ENCODE peak calls at places on chromosomes 6 and 20, in eight cellular contexts. G, Z, I, U, O, V, A and T are unnamed samples.

GRCh38 chr6:84897874-84898635 is 133.7 kb upstream of the TBX18 start:
- DNase-seq in G (peak; percentile 42), Z (no peak), I (peak; percentile 74), U (no peak), O (no peak), V (no peak), A (peak; percentile 61), T (peak; percentile 23)

GRCh38 chr6:33192105-33192646 is at the start of gene COL11A2:
- DNase-seq in G (no peak), Z (no peak), I (no peak), U (no peak), O (no peak), V (peak; percentile 49), A (no peak), T (no peak)

GRCh38 chr20:2751868-2752630 is 48.4 kb downstream of the CPXM1 start:
- DNase-seq in G (no peak), Z (no peak), I (no peak), U (no peak), O (no peak), V (no peak), A (no peak), T (no peak)

GRCh38 chr20:58546312-58546711 is 31.1 kb upstream of the APCDD1L start:
- DNase-seq in G (no peak), Z (peak; percentile 3), I (no peak), U (no peak), O (no peak), V (no peak), A (no peak), T (no peak)

GRCh38 chr20:43963872-43964791 is 49.5 kb downstream of the TOX2 start:
- DNase-seq in G (no peak), Z (peak; percentile 66), I (peak; percentile 72), U (peak; percentile 56), O (no peak), V (peak; percentile 56), A (no peak), T (no peak)

GRCh38 chr6:32845381-32845884 is 1.6 kb upstream of the PSMB8 start:
- DNase-seq in G (no peak), Z (no peak), I (no peak), U (peak; percentile 75), O (no peak), V (no peak), A (no peak), T (no peak)

GRCh38 chr20:38337561-38338140 is 8.6 kb upstream of the LBP start:
- DNase-seq in G (peak; percentile 61), Z (peak; percentile 84), I (no peak), U (peak; percentile 43), O (no peak), V (peak; percentile 75), A (peak; percentile 63), T (peak; percentile 14)

GRCh38 chr20:60921021-60921622 is 330.9 kb upstream of the CDH4 start:
- DNase-seq in G (no peak), Z (no peak), I (peak; percentile 4), U (no peak), O (no peak), V (no peak), A (no peak), T (no peak)

GRCh38 chr20:61014486-61014885 is 237.6 kb upstream of the CDH4 start:
- DNase-seq in G (no peak), Z (no peak), I (no peak), U (no peak), O (no peak), V (no peak), A (no peak), T (no peak)

GRCh38 chr20:60138263-60139127 is 180.3 kb downstream of the CDH26 start:
- DNase-seq in G (no peak), Z (peak; percentile 80), I (peak; percentile 26), U (no peak), O (peak; percentile 24), V (no peak), A (peak; percentile 55), T (no peak)

GRCh38 chr20:52279667-52280180 is 88.1 kb upstream of the ZFP64 start:
- DNase-seq in G (no peak), Z (no peak), I (no peak), U (no peak), O (no peak), V (no peak), A (no peak), T (no peak)

GRCh38 chr6:35703554-35703953 is 14.8 kb upstream of the FKBP5 start:
- DNase-seq in G (no peak), Z (no peak), I (no peak), U (peak; percentile 23), O (no peak), V (no peak), A (no peak), T (no peak)

GRCh38 chr6:17349437-17349836 is 44.0 kb upstream of the CAP2 start:
- DNase-seq in G (peak; percentile 44), Z (no peak), I (peak; percentile 18), U (no peak), O (no peak), V (no peak), A (peak; percentile 9), T (peak; percentile 55)

GRCh38 chr6:167907837-167908681 is 81.3 kb downstream of the AFDN start:
- DNase-seq in G (no peak), Z (peak; percentile 52), I (peak; percentile 28), U (no peak), O (no peak), V (no peak), A (peak; percentile 27), T (peak; percentile 32)

GRCh38 chr20:62937353-62938104 is 418 bp upstream of the GID8 start:
- DNase-seq in G (peak; percentile 87), Z (peak; percentile 97), I (peak; percentile 97), U (peak; percentile 98), O (peak; percentile 96), V (peak; percentile 97), A (peak; percentile 99), T (peak; percentile 94)

GRCh38 chr20:1657556-1658334 is at the start of gene SIRPG:
- DNase-seq in G (no peak), Z (no peak), I (no peak), U (no peak), O (no peak), V (no peak), A (no peak), T (no peak)

GRCh38 chr20:40637176-40637575 is 51.9 kb downstream of the MAFB start:
- DNase-seq in G (no peak), Z (no peak), I (no peak), U (no peak), O (no peak), V (no peak), A (no peak), T (no peak)

GRCh38 chr20:58194176-58194796 is 34.2 kb downstream of the ANKRD60 start:
- DNase-seq in G (no peak), Z (no peak), I (no peak), U (no peak), O (no peak), V (no peak), A (no peak), T (no peak)

GRCh38 chr6:167565884-167566491 is 241.1 kb downstream of the TTLL2 start:
- DNase-seq in G (no peak), Z (peak; percentile 93), I (no peak), U (no peak), O (peak; percentile 46), V (no peak), A (no peak), T (no peak)

GRCh38 chr20:49964964-49965780 is 17.6 kb upstream of the SNAI1 start:
- DNase-seq in G (peak; percentile 52), Z (peak; percentile 64), I (peak; percentile 34), U (peak; percentile 66), O (no peak), V (peak; percentile 68), A (peak; percentile 60), T (no peak)
- TF ChIP-seq CTCF in G (peak; percentile 76), Z (peak; percentile 34), I (peak; percentile 84), U (peak; percentile 71), O (no peak), V (peak; percentile 65), A (peak; percentile 62), T (peak; percentile 78)

DNA sequence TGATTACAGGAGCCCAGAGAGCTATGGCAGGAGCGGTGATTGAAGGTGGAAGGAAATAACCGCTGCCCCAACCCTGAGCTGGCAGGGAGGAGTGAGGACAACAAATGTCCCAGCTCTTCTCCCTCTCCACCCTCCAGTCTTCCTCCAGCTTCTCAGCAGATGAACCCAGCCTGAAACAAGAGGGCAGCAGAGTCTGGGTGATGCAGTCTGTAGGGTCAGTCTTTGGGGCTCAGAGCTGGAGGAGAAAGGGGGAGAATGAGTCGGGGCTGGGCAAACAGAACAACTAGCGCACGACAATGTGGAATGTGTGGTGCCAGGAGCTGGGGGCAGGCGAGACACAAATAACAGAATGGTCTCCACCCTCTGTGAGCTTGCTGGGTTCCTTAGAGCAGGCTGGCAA is 4.5 kb upstream of the GUCA1A start:
- DNase-seq in G (no peak), Z (no peak), I (no peak), U (no peak), O (no peak), V (no peak), A (no peak), T (no peak)
- TF ChIP-seq CTCF in G (no peak), Z (no peak), I (peak; percentile 6), U (no peak), O (no peak), V (no peak), A (no peak), T (no peak)

GRCh38 chr20:21501184-21501583 is 12.7 kb downstream of the NKX2-2 start:
- DNase-seq in G (no peak), Z (no peak), I (no peak), U (no peak), O (no peak), V (no peak), A (no peak), T (no peak)

GRCh38 chr20:21500599-21500998 is 13.3 kb downstream of the NKX2-2 start:
- DNase-seq in G (no peak), Z (no peak), I (no peak), U (no peak), O (no peak), V (no peak), A (no peak), T (no peak)

GRCh38 chr20:21499641-21500040 is 14.2 kb downstream of the NKX2-2 start:
- DNase-seq in G (no peak), Z (no peak), I (no peak), U (no peak), O (no peak), V (no peak), A (no peak), T (no peak)

GRCh38 chr20:21496452-21496851 is 17.4 kb downstream of the NKX2-2 start:
- DNase-seq in G (no peak), Z (no peak), I (no peak), U (no peak), O (no peak), V (no peak), A (peak; percentile 55), T (no peak)

DNA sequence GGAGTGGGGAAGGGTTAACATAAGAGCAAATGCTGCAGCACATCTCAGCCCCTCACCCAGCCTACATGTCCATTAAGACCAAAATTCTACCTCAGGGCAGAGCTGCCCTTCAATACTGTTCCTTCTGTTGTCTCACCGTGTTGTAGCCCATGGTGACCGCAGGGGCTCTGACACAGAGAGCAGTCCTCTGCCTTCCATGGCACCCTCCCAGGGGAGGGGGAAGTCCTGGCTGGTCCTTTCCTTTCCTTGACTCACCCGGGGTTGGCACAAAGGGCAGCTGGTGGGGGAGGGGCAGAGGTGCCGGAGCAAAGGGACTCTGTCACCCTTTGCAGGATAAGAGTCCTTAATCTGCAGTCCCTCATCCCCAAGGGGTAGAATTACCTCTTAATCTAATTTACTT is 15.2 kb downstream of the NKX2-2 start:
- DNase-seq in G (no peak), Z (no peak), I (no peak), U (no peak), O (no peak), V (no peak), A (no peak), T (no peak)
- TF ChIP-seq CTCF in G (no peak), Z (no peak), I (no peak), U (no peak), O (no peak), V (no peak), A (no peak), T (no peak)

GRCh38 chr6:137923866-137924616 is 57.0 kb downstream of the TNFAIP3 start:
- DNase-seq in G (peak; percentile 70), Z (no peak), I (no peak), U (no peak), O (no peak), V (no peak), A (no peak), T (no peak)
- TF ChIP-seq CTCF in G (no peak), Z (no peak), I (no peak), U (no peak), O (no peak), V (no peak), A (no peak), T (no peak)